ENCODE peak calls at places on chromosomes 7 and 10, in five cellular contexts. One of them, this sample, is unnamed.

GRCh38 chr7:151792011-151792410 is 84.9 kb downstream of the PRKAG2 start:
- DNase-seq in T-cell: no peak
- DNase-seq in stimulated activated naive CD8-positive, alpha-beta T cell treated with anti-CD3 and anti-CD28 coated beads, Interleukin-15, Interleukin-2, amounts not matched to agents 100 U/mL and 50 U/mL, for 24 hours: no peak
- DNase-seq in NCI-H1417: no peak
- DNase-seq in NCI-H345: no peak
- DNase-seq in this sample: no peak

GRCh38 chr10:71713135-71714040 is 6.2 kb downstream of the C10orf105 start:
- DNase-seq in T-cell: no peak
- DNase-seq in stimulated activated naive CD8-positive, alpha-beta T cell treated with anti-CD3 and anti-CD28 coated beads, Interleukin-15, Interleukin-2, amounts not matched to agents 100 U/mL and 50 U/mL, for 24 hours: peak; percentile 62
- DNase-seq in NCI-H1417: no peak
- DNase-seq in NCI-H345: no peak
- DNase-seq in this sample: peak; percentile 83

GRCh38 chr10:116992183-116992582 is 12.8 kb downstream of the SHTN1 start:
- DNase-seq in T-cell: no peak
- DNase-seq in stimulated activated naive CD8-positive, alpha-beta T cell treated with anti-CD3 and anti-CD28 coated beads, Interleukin-15, Interleukin-2, amounts not matched to agents 100 U/mL and 50 U/mL, for 24 hours: no peak
- DNase-seq in NCI-H1417: no peak
- DNase-seq in NCI-H345: no peak
- DNase-seq in this sample: no peak

GRCh38 chr10:112092529-112092928 is 91.0 kb downstream of the GPAM start:
- DNase-seq in T-cell: no peak
- DNase-seq in stimulated activated naive CD8-positive, alpha-beta T cell treated with anti-CD3 and anti-CD28 coated beads, Interleukin-15, Interleukin-2, amounts not matched to agents 100 U/mL and 50 U/mL, for 24 hours: no peak
- DNase-seq in NCI-H1417: no peak
- DNase-seq in NCI-H345: no peak
- DNase-seq in this sample: no peak

GRCh38 chr7:47170516-47170915 is 411.4 kb downstream of the TNS3 start:
- DNase-seq in T-cell: no peak
- DNase-seq in stimulated activated naive CD8-positive, alpha-beta T cell treated with anti-CD3 and anti-CD28 coated beads, Interleukin-15, Interleukin-2, amounts not matched to agents 100 U/mL and 50 U/mL, for 24 hours: no peak
- DNase-seq in NCI-H1417: peak; percentile 19
- DNase-seq in NCI-H345: no peak
- DNase-seq in this sample: no peak

GRCh38 chr10:35092851-35093250 is 2.7 kb upstream of the CUL2 start:
- DNase-seq in T-cell: no peak
- DNase-seq in stimulated activated naive CD8-positive, alpha-beta T cell treated with anti-CD3 and anti-CD28 coated beads, Interleukin-15, Interleukin-2, amounts not matched to agents 100 U/mL and 50 U/mL, for 24 hours: peak; percentile 8
- DNase-seq in NCI-H1417: no peak
- DNase-seq in NCI-H345: no peak
- DNase-seq in this sample: no peak

GRCh38 chr10:5094265-5095205 is at the start of gene AKR1C3:
- DNase-seq in T-cell: no peak
- DNase-seq in stimulated activated naive CD8-positive, alpha-beta T cell treated with anti-CD3 and anti-CD28 coated beads, Interleukin-15, Interleukin-2, amounts not matched to agents 100 U/mL and 50 U/mL, for 24 hours: no peak
- DNase-seq in NCI-H1417: peak; percentile 22
- DNase-seq in NCI-H345: no peak
- DNase-seq in this sample: no peak

GRCh38 chr7:92840309-92840708 is 3.9 kb upstream of the CDK6 start:
- DNase-seq in T-cell: no peak
- DNase-seq in stimulated activated naive CD8-positive, alpha-beta T cell treated with anti-CD3 and anti-CD28 coated beads, Interleukin-15, Interleukin-2, amounts not matched to agents 100 U/mL and 50 U/mL, for 24 hours: no peak
- DNase-seq in NCI-H1417: peak; percentile 53
- DNase-seq in NCI-H345: no peak
- DNase-seq in this sample: no peak

GRCh38 chr7:131544449-131545425 is 11.7 kb downstream of the PODXL start:
- DNase-seq in T-cell: no peak
- DNase-seq in stimulated activated naive CD8-positive, alpha-beta T cell treated with anti-CD3 and anti-CD28 coated beads, Interleukin-15, Interleukin-2, amounts not matched to agents 100 U/mL and 50 U/mL, for 24 hours: no peak
- DNase-seq in NCI-H1417: peak; percentile 78
- DNase-seq in NCI-H345: peak; percentile 80
- DNase-seq in this sample: no peak

GRCh38 chr10:68074404-68074774 is 694 bp downstream of the HERC4 start:
- DNase-seq in T-cell: no peak
- DNase-seq in stimulated activated naive CD8-positive, alpha-beta T cell treated with anti-CD3 and anti-CD28 coated beads, Interleukin-15, Interleukin-2, amounts not matched to agents 100 U/mL and 50 U/mL, for 24 hours: no peak
- DNase-seq in NCI-H1417: no peak
- DNase-seq in NCI-H345: no peak
- DNase-seq in this sample: no peak

GRCh38 chr7:140315498-140316164 is 82.7 kb downstream of the SLC37A3 start:
- DNase-seq in T-cell: no peak
- DNase-seq in stimulated activated naive CD8-positive, alpha-beta T cell treated with anti-CD3 and anti-CD28 coated beads, Interleukin-15, Interleukin-2, amounts not matched to agents 100 U/mL and 50 U/mL, for 24 hours: no peak
- DNase-seq in NCI-H1417: no peak
- DNase-seq in NCI-H345: no peak
- DNase-seq in this sample: no peak

GRCh38 chr7:90119178-90119971 is 34.9 kb upstream of the STEAP1 start:
- DNase-seq in T-cell: no peak
- DNase-seq in stimulated activated naive CD8-positive, alpha-beta T cell treated with anti-CD3 and anti-CD28 coated beads, Interleukin-15, Interleukin-2, amounts not matched to agents 100 U/mL and 50 U/mL, for 24 hours: peak; percentile 39
- DNase-seq in NCI-H1417: peak; percentile 90
- DNase-seq in NCI-H345: peak; percentile 4
- DNase-seq in this sample: peak; percentile 41

GRCh38 chr10:33519130-33519860 is 184.8 kb upstream of the NRP1 start:
- DNase-seq in T-cell: no peak
- DNase-seq in stimulated activated naive CD8-positive, alpha-beta T cell treated with anti-CD3 and anti-CD28 coated beads, Interleukin-15, Interleukin-2, amounts not matched to agents 100 U/mL and 50 U/mL, for 24 hours: no peak
- DNase-seq in NCI-H1417: no peak
- DNase-seq in NCI-H345: no peak
- DNase-seq in this sample: no peak